ENCODE peak calls at places on chromosomes 5 and 9, in ten cellular contexts. D, Z, N, Q, B, C, S, V, L and E are unnamed samples.

GRCh38 chr5:172007153-172007794 is 836 bp upstream of the FBXW11 start:
- DNase-seq in D (no peak), V (no peak), B (no peak), Z (peak; percentile 62), Q (no peak), C (peak; percentile 11), S (no peak), L (peak; percentile 35), N (no peak), E (no peak)

GRCh38 chr9:132637351-132637750 is 32.4 kb downstream of the DDX31 start:
- DNase-seq in N (no peak), S (no peak), V (no peak), L (no peak), B (no peak), D (no peak), C (no peak), Z (no peak), Q (no peak), E (no peak)

GRCh38 chr5:116546033-116546742 is 28.4 kb downstream of the SEMA6A start:
- DNase-seq in S (no peak), B (peak; percentile 80), L (peak; percentile 96), Z (no peak), C (no peak), N (no peak), Q (no peak), D (no peak), V (no peak), E (no peak)

GRCh38 chr5:158451203-158451982 is 592.4 kb upstream of the CLINT1 start:
- DNase-seq in Z (no peak), L (no peak), D (no peak), B (peak; percentile 23), Q (no peak), S (no peak), V (peak; percentile 73), C (peak; percentile 88), N (no peak), E (no peak)

GRCh38 chr5:74643160-74643562 is 2.6 kb upstream of the ENC1 start:
- DNase-seq in D (no peak), S (no peak), Z (no peak), B (peak; percentile 75), N (no peak), Q (no peak), L (no peak), C (peak; percentile 95), V (no peak), E (no peak)

GRCh38 chr5:80255425-80255751 is 460 bp downstream of the SERINC5 start:
- DNase-seq in S (peak; percentile 72), N (peak; percentile 31), D (peak; percentile 83), C (peak; percentile 49), L (peak; percentile 78), Q (peak; percentile 23), B (peak; percentile 78), V (peak; percentile 87), Z (peak; percentile 41), E (peak; percentile 17)

GRCh38 chr9:8877753-8878494 is 1078.3 kb upstream of the DMAC1 start:
- DNase-seq in B (no peak), C (no peak), Z (no peak), Q (no peak), D (no peak), S (no peak), L (no peak), N (no peak), V (no peak), E (peak; percentile 44)

GRCh38 chr9:21728781-21729180 is 73.7 kb upstream of the MTAP start:
- DNase-seq in Z (no peak), L (no peak), D (no peak), Q (no peak), B (no peak), S (no peak), V (no peak), N (no peak), C (peak; percentile 24), E (no peak)

GRCh38 chr5:150022681-150023080 is 22.1 kb downstream of the HMGXB3 start:
- DNase-seq in C (no peak), N (no peak), Z (no peak), S (no peak), D (no peak), L (no peak), B (no peak), Q (no peak), V (no peak), E (no peak)

GRCh38 chr9:97703437-97704326 is 6.5 kb upstream of the XPA start:
- DNase-seq in Z (peak; percentile 37), D (no peak), B (peak; percentile 74), V (no peak), C (peak; percentile 84), Q (no peak), S (peak; percentile 50), L (no peak), N (no peak), E (no peak)

GRCh38 chr5:14177651-14178050 is 34.5 kb downstream of the TRIO start:
- DNase-seq in B (no peak), S (no peak), N (no peak), L (no peak), Q (no peak), Z (no peak), V (no peak), C (no peak), D (no peak), E (no peak)

GRCh38 chr9:31839273-31839672 is 545.2 kb upstream of the ACO1 start:
- DNase-seq in L (no peak), V (no peak), Z (no peak), D (no peak), Q (no peak), S (no peak), N (no peak), B (peak; percentile 34), C (no peak), E (no peak)

DNA sequence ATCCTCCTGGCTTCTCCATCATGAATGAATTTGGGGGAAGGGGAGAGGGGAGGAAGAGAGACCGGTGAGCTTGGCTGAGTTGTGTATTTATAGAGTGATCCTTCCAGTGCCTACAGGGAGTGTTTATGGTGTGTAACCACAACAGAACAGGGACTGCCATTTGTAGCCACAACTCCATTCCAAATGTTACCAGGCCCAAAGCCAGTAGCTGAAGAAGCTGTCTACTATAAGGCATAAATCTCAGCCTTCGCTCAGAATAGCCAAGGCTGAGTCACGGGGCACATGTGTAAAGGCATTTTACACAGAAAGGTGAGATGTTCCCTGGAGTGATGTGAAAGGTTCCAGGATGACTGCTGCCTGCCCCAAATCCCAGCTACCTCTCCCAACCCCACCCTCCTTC is 2.5 kb downstream of the TMEM252 start:
- DNase-seq in V (no peak), D (no peak), C (no peak), B (no peak), S (no peak), L (no peak), N (no peak), Z (no peak), Q (no peak), E (no peak)
- H3K27ac ChIP-seq in V (peak overlapping the region; percentile 82), D (no peak overlapping the region), C (no peak overlapping the region), B (no peak overlapping the region), S (no peak overlapping the region), L (no peak overlapping the region), N (no peak overlapping the region), Z (no peak overlapping the region), Q (no peak overlapping the region), E (no peak overlapping the region)

GRCh38 chr5:34756781-34757624 is 82.0 kb upstream of the TTC23L start:
- DNase-seq in L (peak; percentile 75), N (no peak), Z (no peak), Q (no peak), S (no peak), D (no peak), B (peak; percentile 61), V (no peak), C (no peak), E (no peak)
- H3K27ac ChIP-seq in L (no peak overlapping the region), N (no peak overlapping the region), Z (no peak overlapping the region), Q (no peak overlapping the region), S (no peak overlapping the region), D (no peak overlapping the region), B (peak overlapping the region; percentile 72), V (no peak overlapping the region), C (peak overlapping the region; percentile 37), E (no peak overlapping the region)

GRCh38 chr5:145902421-145902820 is 29.6 kb upstream of the GRXCR2 start:
- DNase-seq in L (no peak), V (no peak), Q (no peak), B (no peak), S (no peak), D (no peak), C (no peak), Z (no peak), N (no peak), E (no peak)

GRCh38 chr5:145904743-145905142 is 31.6 kb upstream of the SH3RF2 start:
- DNase-seq in Z (no peak), N (no peak), L (no peak), D (no peak), S (no peak), B (no peak), Q (no peak), V (no peak), C (no peak), E (no peak)

GRCh38 chr5:145906401-145906800 is 30.0 kb upstream of the SH3RF2 start:
- DNase-seq in C (no peak), N (no peak), Z (no peak), L (no peak), V (no peak), B (no peak), S (no peak), D (no peak), Q (no peak), E (no peak)

GRCh38 chr5:145903113-145903512 is 30.3 kb upstream of the GRXCR2 start:
- DNase-seq in N (no peak), S (peak; percentile 18), V (no peak), Z (no peak), Q (no peak), C (no peak), B (no peak), L (peak; percentile 8), D (no peak), E (no peak)

DNA sequence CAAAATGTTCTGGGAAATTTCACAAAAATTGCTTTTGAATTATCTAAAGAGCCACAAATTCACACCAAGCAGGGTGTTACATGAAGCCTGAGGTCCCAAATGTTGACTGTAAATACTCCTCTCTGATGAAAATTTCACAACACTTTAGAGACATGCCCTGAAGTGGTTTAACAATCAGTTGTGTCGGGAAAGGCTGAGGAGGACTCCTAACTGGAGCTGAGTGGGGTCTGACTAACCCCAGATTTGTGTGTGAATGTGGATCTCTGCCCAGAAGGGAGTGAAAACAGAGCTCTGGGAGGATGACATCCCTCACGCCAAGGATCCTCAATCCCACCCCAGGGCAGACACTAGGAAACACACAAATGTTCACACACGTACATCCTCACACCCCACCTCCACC is 31.0 kb upstream of the GRXCR2 start:
- DNase-seq in D (no peak), N (no peak), C (no peak), Z (no peak), Q (no peak), V (no peak), L (no peak), S (no peak), B (no peak), E (no peak)
- H3K27ac ChIP-seq in D (no peak overlapping the region), N (no peak overlapping the region), C (no peak overlapping the region), Z (no peak overlapping the region), Q (no peak overlapping the region), V (no peak overlapping the region), L (no peak overlapping the region), S (no peak overlapping the region), B (no peak overlapping the region), E (no peak overlapping the region)

DNA sequence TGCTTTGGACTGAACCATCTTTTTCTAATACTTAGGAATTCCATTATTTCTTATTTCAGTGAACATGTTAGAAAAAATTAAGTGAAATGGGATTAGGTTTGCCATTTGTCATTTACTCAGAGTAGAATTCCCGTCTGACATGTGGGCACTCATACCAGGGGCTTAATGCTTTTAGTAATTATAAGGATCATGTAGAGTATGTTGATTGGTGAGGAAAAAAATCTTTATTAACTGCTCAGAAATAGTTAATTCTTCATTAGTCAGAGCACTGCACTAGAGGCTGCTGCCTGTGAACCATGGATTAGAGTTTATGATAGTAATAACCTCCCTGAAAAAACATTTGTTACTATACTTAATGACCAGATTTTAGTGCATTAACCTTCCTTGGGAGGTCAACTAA is 159.3 kb upstream of the ZNF608 start:
- DNase-seq in S (no peak), D (no peak), Q (no peak), Z (no peak), C (no peak), L (no peak), N (no peak), B (no peak), V (no peak), E (no peak)
- H3K27ac ChIP-seq in S (no peak overlapping the region), D (no peak overlapping the region), Q (no peak overlapping the region), Z (no peak overlapping the region), C (no peak overlapping the region), L (no peak overlapping the region), N (peak overlapping the region; percentile 91), B (no peak overlapping the region), V (no peak overlapping the region), E (peak overlapping the region; percentile 96)